ENCODE peak calls at places on chromosomes 6 and 20, in ten cellular contexts. One of them, this sample, is unnamed.

GRCh38 chr6:54921891-54922290 is 75.3 kb downstream of the FAM83B start:
- ATAC-seq in activated CD8-positive, alpha-beta T cell treated with anti-CD3 and anti-CD28 coated beads for 36 hours: no peak
- ATAC-seq in activated naive CD8-positive, alpha-beta T cell treated with anti-CD3 and anti-CD28 coated beads, Interleukin-2, amount 50 U/mL, for 24 hours: no peak
- ATAC-seq in aorta: no peak
- ATAC-seq in Right ventricle myocardium superior: no peak
- ATAC-seq in stimulated activated naive B cell treated with anti-CD40 and anti-IgM and Interleukin-4, amounts not matched to agents 10 μg/mL and 1 μg/mL and 100 μg/mL, for 72 hours: no peak
- ATAC-seq in activated CD4-positive, CD25-positive, alpha-beta regulatory T cell treated with anti-CD3 and anti-CD28 coated beads, Interleukin-2, amount 50 U/mL, for 24 hours: no peak
- ATAC-seq in Right ventricle myocardium inferior: no peak
- ATAC-seq in effector memory CD8-positive, alpha-beta T cell: no peak
- ATAC-seq in K562: no peak
- ATAC-seq in this sample: no peak

GRCh38 chr20:723756-724155 is 44.5 kb downstream of the SLC52A3 start:
- ATAC-seq in Right ventricle myocardium inferior: peak
- ATAC-seq in stimulated activated naive B cell treated with anti-CD40 and anti-IgM and Interleukin-4, amounts not matched to agents 10 μg/mL and 1 μg/mL and 100 μg/mL, for 72 hours: no peak
- ATAC-seq in aorta: no peak
- ATAC-seq in Right ventricle myocardium superior: peak
- ATAC-seq in effector memory CD8-positive, alpha-beta T cell: no peak
- ATAC-seq in activated CD8-positive, alpha-beta T cell treated with anti-CD3 and anti-CD28 coated beads for 36 hours: no peak
- ATAC-seq in K562: no peak
- ATAC-seq in activated CD4-positive, CD25-positive, alpha-beta regulatory T cell treated with anti-CD3 and anti-CD28 coated beads, Interleukin-2, amount 50 U/mL, for 24 hours: no peak
- ATAC-seq in activated naive CD8-positive, alpha-beta T cell treated with anti-CD3 and anti-CD28 coated beads, Interleukin-2, amount 50 U/mL, for 24 hours: no peak
- ATAC-seq in this sample: peak

GRCh38 chr6:31567531-31568370 is 4.3 kb upstream of the LTA start:
- ATAC-seq in activated CD4-positive, CD25-positive, alpha-beta regulatory T cell treated with anti-CD3 and anti-CD28 coated beads, Interleukin-2, amount 50 U/mL, for 24 hours: no peak
- ATAC-seq in aorta: no peak
- ATAC-seq in K562: peak
- ATAC-seq in activated naive CD8-positive, alpha-beta T cell treated with anti-CD3 and anti-CD28 coated beads, Interleukin-2, amount 50 U/mL, for 24 hours: peak
- ATAC-seq in Right ventricle myocardium inferior: no peak
- ATAC-seq in stimulated activated naive B cell treated with anti-CD40 and anti-IgM and Interleukin-4, amounts not matched to agents 10 μg/mL and 1 μg/mL and 100 μg/mL, for 72 hours: peak
- ATAC-seq in effector memory CD8-positive, alpha-beta T cell: peak
- ATAC-seq in activated CD8-positive, alpha-beta T cell treated with anti-CD3 and anti-CD28 coated beads for 36 hours: peak
- ATAC-seq in Right ventricle myocardium superior: no peak
- ATAC-seq in this sample: no peak

GRCh38 chr6:13827038-13827437 is 12.7 kb upstream of the MCUR1 start:
- ATAC-seq in activated CD4-positive, CD25-positive, alpha-beta regulatory T cell treated with anti-CD3 and anti-CD28 coated beads, Interleukin-2, amount 50 U/mL, for 24 hours: no peak
- ATAC-seq in Right ventricle myocardium inferior: no peak
- ATAC-seq in Right ventricle myocardium superior: no peak
- ATAC-seq in effector memory CD8-positive, alpha-beta T cell: no peak
- ATAC-seq in activated CD8-positive, alpha-beta T cell treated with anti-CD3 and anti-CD28 coated beads for 36 hours: no peak
- ATAC-seq in K562: no peak
- ATAC-seq in stimulated activated naive B cell treated with anti-CD40 and anti-IgM and Interleukin-4, amounts not matched to agents 10 μg/mL and 1 μg/mL and 100 μg/mL, for 72 hours: no peak
- ATAC-seq in aorta: no peak
- ATAC-seq in activated naive CD8-positive, alpha-beta T cell treated with anti-CD3 and anti-CD28 coated beads, Interleukin-2, amount 50 U/mL, for 24 hours: no peak
- ATAC-seq in this sample: no peak

GRCh38 chr20:39674842-39675241 is 712.7 kb downstream of the DHX35 start:
- ATAC-seq in effector memory CD8-positive, alpha-beta T cell: no peak
- ATAC-seq in aorta: no peak
- ATAC-seq in stimulated activated naive B cell treated with anti-CD40 and anti-IgM and Interleukin-4, amounts not matched to agents 10 μg/mL and 1 μg/mL and 100 μg/mL, for 72 hours: peak
- ATAC-seq in Right ventricle myocardium inferior: no peak
- ATAC-seq in activated naive CD8-positive, alpha-beta T cell treated with anti-CD3 and anti-CD28 coated beads, Interleukin-2, amount 50 U/mL, for 24 hours: no peak
- ATAC-seq in activated CD4-positive, CD25-positive, alpha-beta regulatory T cell treated with anti-CD3 and anti-CD28 coated beads, Interleukin-2, amount 50 U/mL, for 24 hours: no peak
- ATAC-seq in activated CD8-positive, alpha-beta T cell treated with anti-CD3 and anti-CD28 coated beads for 36 hours: no peak
- ATAC-seq in K562: no peak
- ATAC-seq in Right ventricle myocardium superior: no peak
- ATAC-seq in this sample: no peak

GRCh38 chr20:17542993-17543412 is 11.8 kb upstream of the BFSP1 start:
- ATAC-seq in Right ventricle myocardium inferior: peak
- ATAC-seq in K562: no peak
- ATAC-seq in aorta: peak
- ATAC-seq in effector memory CD8-positive, alpha-beta T cell: no peak
- ATAC-seq in activated CD8-positive, alpha-beta T cell treated with anti-CD3 and anti-CD28 coated beads for 36 hours: no peak
- ATAC-seq in activated CD4-positive, CD25-positive, alpha-beta regulatory T cell treated with anti-CD3 and anti-CD28 coated beads, Interleukin-2, amount 50 U/mL, for 24 hours: no peak
- ATAC-seq in Right ventricle myocardium superior: peak
- ATAC-seq in activated naive CD8-positive, alpha-beta T cell treated with anti-CD3 and anti-CD28 coated beads, Interleukin-2, amount 50 U/mL, for 24 hours: no peak
- ATAC-seq in stimulated activated naive B cell treated with anti-CD40 and anti-IgM and Interleukin-4, amounts not matched to agents 10 μg/mL and 1 μg/mL and 100 μg/mL, for 72 hours: no peak
- ATAC-seq in this sample: no peak

GRCh38 chr20:400451-401275 is 7.4 kb upstream of the RBCK1 start:
- ATAC-seq in K562: peak
- ATAC-seq in activated CD4-positive, CD25-positive, alpha-beta regulatory T cell treated with anti-CD3 and anti-CD28 coated beads, Interleukin-2, amount 50 U/mL, for 24 hours: no peak
- ATAC-seq in effector memory CD8-positive, alpha-beta T cell: no peak
- ATAC-seq in Right ventricle myocardium inferior: no peak
- ATAC-seq in activated naive CD8-positive, alpha-beta T cell treated with anti-CD3 and anti-CD28 coated beads, Interleukin-2, amount 50 U/mL, for 24 hours: no peak
- ATAC-seq in stimulated activated naive B cell treated with anti-CD40 and anti-IgM and Interleukin-4, amounts not matched to agents 10 μg/mL and 1 μg/mL and 100 μg/mL, for 72 hours: no peak
- ATAC-seq in aorta: no peak
- ATAC-seq in activated CD8-positive, alpha-beta T cell treated with anti-CD3 and anti-CD28 coated beads for 36 hours: no peak
- ATAC-seq in Right ventricle myocardium superior: no peak
- ATAC-seq in this sample: peak

GRCh38 chr6:28673800-28674671 is 148.4 kb downstream of the GPX5 start:
- ATAC-seq in aorta: peak
- ATAC-seq in activated CD8-positive, alpha-beta T cell treated with anti-CD3 and anti-CD28 coated beads for 36 hours: peak
- ATAC-seq in stimulated activated naive B cell treated with anti-CD40 and anti-IgM and Interleukin-4, amounts not matched to agents 10 μg/mL and 1 μg/mL and 100 μg/mL, for 72 hours: peak
- ATAC-seq in activated naive CD8-positive, alpha-beta T cell treated with anti-CD3 and anti-CD28 coated beads, Interleukin-2, amount 50 U/mL, for 24 hours: peak
- ATAC-seq in Right ventricle myocardium superior: no peak
- ATAC-seq in effector memory CD8-positive, alpha-beta T cell: no peak
- ATAC-seq in K562: no peak
- ATAC-seq in Right ventricle myocardium inferior: no peak
- ATAC-seq in activated CD4-positive, CD25-positive, alpha-beta regulatory T cell treated with anti-CD3 and anti-CD28 coated beads, Interleukin-2, amount 50 U/mL, for 24 hours: peak
- ATAC-seq in this sample: peak

GRCh38 chr6:129184808-129185366 is 301.9 kb downstream of the LAMA2 start:
- ATAC-seq in Right ventricle myocardium superior: peak
- ATAC-seq in stimulated activated naive B cell treated with anti-CD40 and anti-IgM and Interleukin-4, amounts not matched to agents 10 μg/mL and 1 μg/mL and 100 μg/mL, for 72 hours: no peak
- ATAC-seq in effector memory CD8-positive, alpha-beta T cell: no peak
- ATAC-seq in activated CD4-positive, CD25-positive, alpha-beta regulatory T cell treated with anti-CD3 and anti-CD28 coated beads, Interleukin-2, amount 50 U/mL, for 24 hours: no peak
- ATAC-seq in K562: no peak
- ATAC-seq in activated naive CD8-positive, alpha-beta T cell treated with anti-CD3 and anti-CD28 coated beads, Interleukin-2, amount 50 U/mL, for 24 hours: no peak
- ATAC-seq in aorta: no peak
- ATAC-seq in activated CD8-positive, alpha-beta T cell treated with anti-CD3 and anti-CD28 coated beads for 36 hours: no peak
- ATAC-seq in Right ventricle myocardium inferior: no peak
- ATAC-seq in this sample: no peak